ENCODE peak calls at places on chromosome 11, in seven cellular contexts. K is activated T-helper 1 cell treated with anti-CD3 and anti-CD28 coated beads, Interleukin-12 subunit alpha, Interleukin-12 subunit beta, Interleukin-2, Interleukin-4 antibody, amounts not matched to agents 30 ng/mL and 10 ng/mL and 1 ng/mL, durations not matched to agents 14 hours and 24 hours and 36 hours; O is T follicular helper cell; D is omental fat pad; U is AG04449; F is A549; H is AG04450. S is an unnamed sample.

GRCh38 chr11:42524534-42525227 is 787.1 kb upstream of the API5 start:
- DNase-seq in K (no peak), U (no peak), F (peak; percentile 48), D (no peak), O (no peak), H (no peak), S (peak; percentile 26)

GRCh38 chr11:69708731-69709401 is 5.0 kb upstream of the FGF19 start:
- DNase-seq in D (no peak), F (no peak), O (no peak), H (no peak), U (no peak), K (no peak), S (peak; percentile 98)

GRCh38 chr11:102457056-102457677 is 4.6 kb upstream of the TMEM123 start:
- DNase-seq in O (no peak), F (no peak), H (no peak), D (no peak), K (no peak), U (no peak), S (no peak)

GRCh38 chr11:94557391-94557790 is 9.8 kb upstream of the PIWIL4 start:
- DNase-seq in O (no peak), H (no peak), F (no peak), U (no peak), K (no peak), D (no peak), S (no peak)

GRCh38 chr11:134282121-134283045 is 6.2 kb downstream of the GLB1L3 start:
- DNase-seq in H (no peak), U (no peak), K (no peak), D (no peak), F (no peak), O (no peak), S (no peak)

GRCh38 chr11:31493235-31493634 is 16.2 kb downstream of the IMMP1L start:
- DNase-seq in U (no peak), K (no peak), F (no peak), D (no peak), H (no peak), O (no peak), S (no peak)

GRCh38 chr11:64285885-64286800 is 495 bp downstream of the GPR137 start:
- DNase-seq in U (no peak), D (no peak), K (no peak), F (peak; percentile 56), H (no peak), O (no peak), S (no peak)

GRCh38 chr11:83629775-83630174 is 343.6 kb upstream of the CCDC90B start:
- DNase-seq in K (no peak), F (no peak), H (no peak), O (no peak), D (no peak), U (no peak), S (no peak)

GRCh38 chr11:132942611-132943324 is 589.5 kb downstream of the OPCML start:
- DNase-seq in U (no peak), H (no peak), F (no peak), O (no peak), K (no peak), D (no peak), S (no peak)

GRCh38 chr11:235998-236773 is at the start of gene SIRT3:
- DNase-seq in U (no peak), H (peak; percentile 21), O (peak; percentile 85), F (peak; percentile 90), D (peak; percentile 42), K (peak; percentile 78), S (peak; percentile 90)

GRCh38 chr11:5603326-5603725 is 6.9 kb downstream of the TRIM6 start:
- DNase-seq in U (no peak), F (no peak), H (no peak), D (no peak), O (no peak), K (no peak), S (no peak)

GRCh38 chr11:7592706-7593105 is 78.9 kb downstream of the PPFIBP2 start:
- DNase-seq in H (no peak), F (no peak), O (no peak), U (no peak), D (no peak), K (no peak), S (no peak)

GRCh38 chr11:46003647-46004046 is 81.2 kb downstream of the LARGE2 start:
- DNase-seq in U (no peak), O (no peak), D (no peak), K (no peak), F (no peak), H (no peak), S (no peak)

GRCh38 chr11:119094816-119095065 is 6.9 kb downstream of the DPAGT1 start:
- DNase-seq in D (no peak), U (no peak), H (no peak), O (no peak), F (no peak), K (peak; percentile 60), S (peak; percentile 45)

GRCh38 chr11:69944146-69944795 is 125.1 kb upstream of the FGF3 start:
- DNase-seq in H (no peak), F (no peak), O (no peak), K (no peak), U (no peak), D (no peak), S (no peak)

GRCh38 chr11:65743928-65744698 is 23.5 kb upstream of the RNASEH2C start:
- DNase-seq in H (no peak), K (no peak), F (peak; percentile 76), O (no peak), D (no peak), U (no peak), S (peak; percentile 73)

GRCh38 chr11:131982154-131982553 is 611.7 kb downstream of the NTM start:
- DNase-seq in D (no peak), K (no peak), O (no peak), F (no peak), H (no peak), U (no peak), S (no peak)